ENCODE peak calls at places on chromosomes 13 and 19, in eight cellular contexts. V, G, A, B, H, O, S and T are unnamed samples.

GRCh38 chr19:46863818-46864629 is 3.2 kb downstream of the ARHGAP35 start:
- DNase-seq in V (no peak), G (no peak), A (no peak), B (peak; percentile 75), H (peak; percentile 42), O (no peak), S (no peak), T (no peak)

GRCh38 chr19:51799998-51800848 is 5.3 kb downstream of the FPR3 start:
- DNase-seq in V (no peak), G (no peak), A (no peak), B (no peak), H (no peak), O (no peak), S (no peak), T (no peak)

GRCh38 chr13:109730832-109731335 is 55.5 kb downstream of the IRS2 start:
- DNase-seq in V (no peak), G (no peak), A (no peak), B (no peak), H (no peak), O (no peak), S (no peak), T (no peak)

GRCh38 chr19:53849237-53849676 is 18.4 kb upstream of the MYADM start:
- DNase-seq in V (no peak), G (no peak), A (no peak), B (no peak), H (peak; percentile 74), O (no peak), S (no peak), T (no peak)

GRCh38 chr13:65336916-65337315 is 1893.2 kb downstream of the PCDH9 start:
- DNase-seq in V (no peak), G (no peak), A (no peak), B (no peak), H (peak; percentile 34), O (no peak), S (no peak), T (no peak)

GRCh38 chr19:13104848-13105646 is 2.4 kb upstream of the LYL1 start:
- DNase-seq in V (no peak), G (no peak), A (no peak), B (no peak), H (no peak), O (no peak), S (no peak), T (no peak)

GRCh38 chr13:113794764-113795173 is 35.7 kb downstream of the TMEM255B start:
- DNase-seq in V (no peak), G (no peak), A (no peak), B (no peak), H (no peak), O (no peak), S (no peak), T (no peak)

GRCh38 chr13:67100723-67101122 is 129.4 kb downstream of the PCDH9 start:
- DNase-seq in V (no peak), G (no peak), A (no peak), B (no peak), H (peak; percentile 69), O (no peak), S (no peak), T (no peak)

GRCh38 chr13:105997436-105998232 is 537.8 kb downstream of the EFNB2 start:
- DNase-seq in V (no peak), G (no peak), A (no peak), B (no peak), H (no peak), O (no peak), S (no peak), T (no peak)

GRCh38 chr19:1363599-1363998 is 20.1 kb upstream of the NDUFS7 start:
- DNase-seq in V (no peak), G (no peak), A (no peak), B (no peak), H (no peak), O (no peak), S (no peak), T (no peak)

GRCh38 chr19:28705008-28705407 is 507.9 kb downstream of the UQCRFS1 start:
- DNase-seq in V (peak; percentile 27), G (no peak), A (no peak), B (no peak), H (peak; percentile 91), O (no peak), S (no peak), T (no peak)

GRCh38 chr13:113875829-113876228 is 12.0 kb upstream of the GAS6 start:
- DNase-seq in V (no peak), G (peak; percentile 38), A (no peak), B (no peak), H (no peak), O (no peak), S (no peak), T (no peak)

GRCh38 chr19:49333426-49334288 is 1.5 kb upstream of the CD37 start:
- DNase-seq in V (no peak), G (peak; percentile 41), A (no peak), B (no peak), H (no peak), O (peak; percentile 98), S (peak; percentile 45), T (no peak)

GRCh38 chr13:23477096-23477495 is 43.6 kb upstream of the SACS start:
- DNase-seq in V (no peak), G (no peak), A (no peak), B (no peak), H (no peak), O (no peak), S (no peak), T (no peak)

GRCh38 chr13:113393572-113394503 is 29.9 kb upstream of the GRTP1 start:
- DNase-seq in V (no peak), G (peak; percentile 66), A (peak; percentile 47), B (peak; percentile 28), H (peak; percentile 71), O (peak; percentile 82), S (peak; percentile 38), T (peak; percentile 57)

GRCh38 chr19:45125975-45126493 is 33.1 kb downstream of the PPP1R37 start:
- DNase-seq in V (peak; percentile 22), G (peak; percentile 16), A (peak; percentile 35), B (peak; percentile 71), H (peak; percentile 59), O (peak; percentile 50), S (peak; percentile 40), T (no peak)

GRCh38 chr13:114263590-114263989 is 17.8 kb upstream of the UPF3A start:
- DNase-seq in V (no peak), G (no peak), A (no peak), B (no peak), H (no peak), O (peak; percentile 47), S (no peak), T (no peak)

GRCh38 chr13:94411747-94412146 is 67.7 kb downstream of the DCT start:
- DNase-seq in V (no peak), G (no peak), A (no peak), B (no peak), H (peak; percentile 12), O (no peak), S (no peak), T (no peak)

GRCh38 chr19:44925114-44925891 is 10.9 kb downstream of the APOC1 start:
- DNase-seq in V (no peak), G (no peak), A (peak; percentile 71), B (no peak), H (peak; percentile 56), O (no peak), S (no peak), T (no peak)

GRCh38 chr13:51942189-51942588 is 69.1 kb downstream of the ATP7B start:
- DNase-seq in V (no peak), G (no peak), A (no peak), B (peak; percentile 48), H (no peak), O (no peak), S (no peak), T (no peak)

GRCh38 chr13:35953537-35954206 is 177.5 kb downstream of the DCLK1 start:
- DNase-seq in V (no peak), G (no peak), A (peak; percentile 85), B (peak; percentile 88), H (peak; percentile 70), O (no peak), S (no peak), T (peak; percentile 13)

GRCh38 chr19:37817180-37817911 is 38.0 kb upstream of the ZNF573 start:
- DNase-seq in V (no peak), G (no peak), A (peak; percentile 29), B (peak; percentile 48), H (no peak), O (peak; percentile 61), S (no peak), T (no peak)

GRCh38 chr19:33481863-33482262 is 39.7 kb downstream of the PEPD start:
- DNase-seq in V (no peak), G (no peak), A (no peak), B (no peak), H (no peak), O (no peak), S (no peak), T (no peak)

GRCh38 chr19:42286349-42287016 is 15.4 kb upstream of the PRR19 start:
- DNase-seq in V (no peak), G (no peak), A (no peak), B (no peak), H (no peak), O (no peak), S (no peak), T (no peak)